ENCODE peak calls at places on chromosomes 16 and 17, in seven cellular contexts. A, I, P, C, W, U and L are unnamed samples.

GRCh38 chr17:58492238-58493121 is 4.3 kb upstream of the HSF5 start:
- DNase-seq in A (no peak), I (no peak), P (no peak), C (no peak), W (no peak), U (no peak), L (no peak)

GRCh38 chr17:8696951-8697745 is 47.5 kb downstream of the CCDC42 start:
- DNase-seq in A (no peak), I (no peak), P (peak; percentile 11), C (no peak), W (peak; percentile 47), U (no peak), L (no peak)

GRCh38 chr16:28606291-28607115 is 3.3 kb downstream of the SULT1A1 start:
- DNase-seq in A (no peak), I (no peak), P (no peak), C (no peak), W (no peak), U (no peak), L (no peak)

GRCh38 chr16:81556715-81557284 is 112.2 kb downstream of the CMIP start:
- DNase-seq in A (no peak), I (peak; percentile 10), P (peak; percentile 34), C (no peak), W (no peak), U (no peak), L (no peak)

GRCh38 chr17:79049821-79050220 is 24.8 kb upstream of the ENGASE start:
- DNase-seq in A (no peak), I (no peak), P (no peak), C (no peak), W (no peak), U (no peak), L (no peak)

GRCh38 chr16:58649707-58650106 is 20.1 kb upstream of the CNOT1 start:
- DNase-seq in A (no peak), I (no peak), P (no peak), C (no peak), W (no peak), U (no peak), L (no peak)

GRCh38 chr17:46868689-46869187 is 17.4 kb downstream of the WNT9B start:
- DNase-seq in A (no peak), I (no peak), P (peak; percentile 25), C (no peak), W (no peak), U (no peak), L (no peak)

GRCh38 chr16:27879601-27880247 is 183.8 kb downstream of the GSG1L start:
- DNase-seq in A (no peak), I (no peak), P (no peak), C (no peak), W (peak; percentile 75), U (no peak), L (no peak)

GRCh38 chr16:76428858-76429257 is 151.7 kb downstream of the CNTNAP4 start:
- DNase-seq in A (no peak), I (no peak), P (no peak), C (no peak), W (no peak), U (no peak), L (no peak)

GRCh38 chr16:2992383-2993081 is 12.3 kb upstream of the PKMYT1 start:
- DNase-seq in A (no peak), I (no peak), P (no peak), C (no peak), W (no peak), U (no peak), L (no peak)

GRCh38 chr17:60863892-60864673 is 186.4 kb downstream of the BCAS3 start:
- DNase-seq in A (no peak), I (no peak), P (peak; percentile 9), C (no peak), W (no peak), U (peak; percentile 4), L (no peak)

GRCh38 chr17:35616506-35616905 is 29.4 kb downstream of the AP2B1 start:
- DNase-seq in A (no peak), I (no peak), P (no peak), C (no peak), W (no peak), U (no peak), L (no peak)

GRCh38 chr17:62680541-62681052 is 53.1 kb downstream of the MRC2 start:
- DNase-seq in A (no peak), I (no peak), P (no peak), C (no peak), W (no peak), U (no peak), L (no peak)

GRCh38 chr16:90020838-90021382 is 1.7 kb upstream of the DBNDD1 start:
- DNase-seq in A (peak; percentile 52), I (no peak), P (peak; percentile 62), C (no peak), W (peak; percentile 66), U (no peak), L (no peak)

GRCh38 chr16:28317040-28317880 is 24.9 kb downstream of the SBK1 start:
- DNase-seq in A (peak; percentile 28), I (peak; percentile 60), P (peak; percentile 55), C (peak; percentile 59), W (peak; percentile 90), U (no peak), L (peak; percentile 72)

GRCh38 chr17:63956296-63956920 is 16.3 kb downstream of the SCN4A start:
- DNase-seq in A (peak; percentile 59), I (no peak), P (peak; percentile 73), C (no peak), W (no peak), U (peak; percentile 17), L (no peak)

GRCh38 chr16:24639769-24640168 is 89.7 kb upstream of the TNRC6A start:
- DNase-seq in A (no peak), I (no peak), P (no peak), C (no peak), W (no peak), U (no peak), L (no peak)